ENCODE peak calls at places on chromosomes 2 and 18, in five cellular contexts. L is fibroblast of lung, S is IMR-90, O is GM10248, D is fibroblast of pulmonary artery. F is an unnamed sample.

GRCh38 chr2:117820444-117820843 is 6.0 kb downstream of the DDX18 start:
- DNase-seq in L (no peak), S (no peak), O (no peak), D (no peak), F (no peak)

GRCh38 chr18:59921384-59921891 is 21.6 kb downstream of the PMAIP1 start:
- DNase-seq in L (peak; percentile 29), S (no peak), O (no peak), D (no peak), F (no peak)

GRCh38 chr2:88737385-88737784 is 45.9 kb downstream of the RPIA start:
- DNase-seq in L (peak; percentile 78), S (peak; percentile 13), O (no peak), D (peak; percentile 95), F (peak; percentile 97)

GRCh38 chr18:77054606-77055428 is 77.8 kb downstream of the MBP start:
- DNase-seq in L (peak; percentile 80), S (peak; percentile 93), O (peak; percentile 84), D (peak; percentile 94), F (peak; percentile 88)

GRCh38 chr2:33476100-33476792 is at the start of gene RASGRP3:
- DNase-seq in L (peak; percentile 98), S (peak; percentile 97), O (peak; percentile 62), D (peak; percentile 90), F (peak; percentile 99)

GRCh38 chr2:189096769-189097447 is 82.7 kb downstream of the COL5A2 start:
- DNase-seq in L (peak; percentile 97), S (peak; percentile 95), O (no peak), D (peak; percentile 92), F (peak; percentile 61)

GRCh38 chr2:74017181-74017580 is 32.5 kb downstream of the TET3 start:
- DNase-seq in L (no peak), S (no peak), O (no peak), D (no peak), F (no peak)

GRCh38 chr2:47402805-47403691 is at the start of gene MSH2:
- DNase-seq in L (peak; percentile 90), S (peak; percentile 89), O (peak; percentile 99), D (peak; percentile 92), F (peak; percentile 96)

GRCh38 chr2:102103992-102104871 is 38.3 kb upstream of the IL1R1 start:
- DNase-seq in L (peak; percentile 91), S (peak; percentile 94), O (peak; percentile 34), D (peak; percentile 98), F (peak; percentile 79)

GRCh38 chr2:195667974-195668373 is 10.9 kb downstream of the SLC39A10 start:
- DNase-seq in L (no peak), S (no peak), O (no peak), D (no peak), F (no peak)

GRCh38 chr2:158214431-158214830 is 112.8 kb downstream of the UPP2 start:
- DNase-seq in L (peak; percentile 48), S (no peak), O (peak; percentile 29), D (peak; percentile 2), F (peak; percentile 82)

DNA sequence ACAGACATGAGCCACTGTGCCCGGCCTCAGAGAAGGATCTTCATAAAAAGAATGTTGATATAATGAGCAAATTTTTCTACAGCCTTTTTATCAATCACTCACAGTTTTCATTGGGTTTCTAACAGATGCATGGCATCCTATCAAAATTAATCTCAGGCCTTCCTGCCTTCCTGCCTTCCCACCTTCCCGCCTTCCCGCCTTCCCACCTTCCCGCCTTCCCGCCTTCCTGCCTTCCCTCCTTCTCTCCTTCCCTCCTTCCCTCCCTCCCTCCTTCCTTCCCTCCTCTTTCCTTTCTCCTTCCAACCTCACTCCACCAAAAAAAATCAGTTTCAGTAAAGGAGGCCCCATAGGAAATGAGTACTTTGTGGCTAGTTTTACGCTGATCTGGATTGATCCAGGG is 48.4 kb downstream of the CARF start:
- DNase-seq in L (no peak), S (no peak), O (no peak), D (no peak), F (no peak)
- TF ChIP-seq CTCF in L (no peak), S (no peak), O (no peak), D (no peak), F (no peak)

DNA sequence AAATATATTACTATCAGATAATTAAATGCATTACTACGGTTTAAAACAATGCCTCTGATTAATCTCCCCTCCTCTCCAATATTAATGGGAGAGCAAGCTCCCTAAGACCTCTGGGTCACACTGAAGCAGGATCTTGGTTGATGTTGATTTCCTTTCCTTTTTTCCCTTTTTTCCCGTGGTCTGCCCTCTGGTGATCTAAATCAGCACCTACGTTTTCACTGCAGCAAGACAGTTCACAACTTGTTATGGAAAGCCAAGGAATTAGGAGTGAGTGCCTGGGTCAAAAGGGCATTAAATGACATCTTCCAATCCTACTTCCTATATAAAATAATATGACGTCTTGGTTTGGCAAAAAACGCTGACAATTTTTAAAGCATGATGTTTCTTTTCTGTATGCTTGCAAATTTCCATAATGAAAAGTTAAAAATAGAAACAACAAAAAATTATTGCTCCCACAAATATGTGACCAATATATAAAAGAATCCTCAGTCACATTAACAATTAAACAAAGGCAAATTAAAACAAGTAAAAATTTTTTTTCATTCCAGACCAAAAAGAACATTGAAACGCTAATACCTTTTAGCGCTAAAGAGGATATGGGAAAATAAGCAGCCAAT is 7.9 kb upstream of the CFAP36 start:
- DNase-seq in L (peak; percentile 43), S (peak; percentile 50), O (no peak), D (peak; percentile 67), F (peak; percentile 71)
- TF ChIP-seq CTCF in L (peak; percentile 64), S (peak; percentile 58), O (peak; percentile 10), D (peak; percentile 70), F (peak; percentile 44)

GRCh38 chr2:64876137-64876647 is 113.0 kb upstream of the SLC1A4 start:
- DNase-seq in L (peak; percentile 90), S (peak; percentile 71), O (no peak), D (peak; percentile 90), F (peak; percentile 77)

GRCh38 chr2:64881037-64881492 is 108.1 kb upstream of the SLC1A4 start:
- DNase-seq in L (no peak), S (no peak), O (no peak), D (no peak), F (no peak)

GRCh38 chr2:64875368-64875767 is 113.8 kb upstream of the SLC1A4 start:
- DNase-seq in L (no peak), S (no peak), O (no peak), D (no peak), F (no peak)

GRCh38 chr2:64879745-64880144 is 109.5 kb upstream of the SLC1A4 start:
- DNase-seq in L (no peak), S (no peak), O (no peak), D (no peak), F (no peak)

DNA sequence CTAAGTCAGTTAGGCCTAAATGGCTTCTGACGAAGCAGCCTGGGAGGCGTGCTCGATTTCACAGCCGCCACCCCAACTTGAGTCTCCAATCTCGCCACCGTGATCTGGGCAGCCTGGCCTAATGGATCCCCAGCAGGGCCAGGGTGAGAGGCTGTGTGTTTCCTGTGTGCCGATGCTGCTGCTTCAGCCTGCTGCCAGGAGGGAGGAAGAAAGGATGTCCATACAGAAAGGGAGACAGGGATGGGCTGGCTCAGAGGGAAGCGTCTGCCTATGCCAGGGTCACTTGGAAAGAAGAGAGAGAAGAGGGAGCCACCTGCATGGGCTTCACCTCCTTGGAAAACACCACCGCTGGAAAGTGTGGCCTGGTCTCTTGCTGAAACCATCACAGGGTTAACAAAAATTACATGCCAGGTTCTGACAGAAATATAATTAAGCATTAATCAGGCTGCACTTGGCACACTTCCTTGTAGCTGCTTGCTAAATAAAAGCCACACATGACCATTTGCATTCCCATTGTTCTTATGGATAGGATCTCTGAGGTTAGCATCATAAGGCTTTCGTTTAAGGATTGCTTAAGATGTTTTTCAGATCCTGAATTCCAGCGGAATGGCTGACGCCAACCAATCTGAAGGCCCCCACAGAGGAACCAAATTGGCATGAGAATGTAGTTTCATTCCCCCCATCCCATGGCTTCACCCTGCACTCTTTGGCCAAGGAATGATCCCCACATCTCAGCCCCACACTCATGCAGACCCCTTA is 108.8 kb upstream of the SLC1A4 start:
- DNase-seq in L (no peak), S (no peak), O (no peak), D (no peak), F (no peak)
- TF ChIP-seq CTCF in L (no peak), S (no peak), O (no peak), D (no peak), F (no peak)

GRCh38 chr2:174181368-174181767 is 67.0 kb downstream of the OLA1 start:
- DNase-seq in L (no peak), S (no peak), O (no peak), D (no peak), F (no peak)

GRCh38 chr2:174176898-174177297 is 71.4 kb downstream of the OLA1 start:
- DNase-seq in L (peak; percentile 91), S (peak; percentile 44), O (no peak), D (no peak), F (no peak)

GRCh38 chr2:174183076-174183475 is 65.3 kb downstream of the OLA1 start:
- DNase-seq in L (no peak), S (no peak), O (no peak), D (no peak), F (no peak)

GRCh38 chr2:174180837-174181236 is 67.5 kb downstream of the OLA1 start:
- DNase-seq in L (peak; percentile 13), S (no peak), O (no peak), D (no peak), F (peak; percentile 3)

GRCh38 chr2:174180165-174180724 is 68.1 kb downstream of the OLA1 start:
- DNase-seq in L (no peak), S (no peak), O (no peak), D (no peak), F (peak; percentile 37)
- TF ChIP-seq CTCF in L (no peak), S (peak; percentile 3), O (peak; percentile 7), D (peak; percentile 18), F (no peak)

GRCh38 chr2:12052771-12053170 is 306.3 kb downstream of the LPIN1 start:
- DNase-seq in L (no peak), S (no peak), O (no peak), D (no peak), F (no peak)

GRCh38 chr2:12051831-12052230 is 305.4 kb downstream of the LPIN1 start:
- DNase-seq in L (peak; percentile 72), S (peak; percentile 87), O (no peak), D (peak; percentile 27), F (no peak)

GRCh38 chr2:12047761-12048160 is 301.3 kb downstream of the LPIN1 start:
- DNase-seq in L (no peak), S (no peak), O (no peak), D (no peak), F (no peak)

GRCh38 chr2:12048551-12048950 is 302.1 kb downstream of the LPIN1 start:
- DNase-seq in L (no peak), S (no peak), O (no peak), D (no peak), F (peak; percentile 4)

DNA sequence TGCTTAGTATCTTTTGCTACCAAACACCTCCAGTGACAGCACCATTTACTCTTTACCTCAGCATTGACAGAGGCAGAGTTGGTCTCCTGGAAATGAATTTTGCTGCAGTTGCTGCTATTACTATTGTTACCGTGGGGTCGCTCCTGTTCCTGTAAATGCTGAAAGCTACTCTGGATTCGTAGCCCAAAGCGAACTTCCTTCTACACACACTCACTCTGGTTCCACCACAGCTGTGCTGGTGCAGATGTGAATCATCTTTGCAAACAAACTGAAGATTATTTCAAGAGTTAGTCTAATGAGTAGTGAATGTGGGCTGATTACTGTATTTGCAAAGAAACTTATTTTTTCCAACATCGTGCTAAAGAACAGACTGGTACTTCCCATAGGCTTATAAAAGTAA is 303.9 kb downstream of the LPIN1 start:
- DNase-seq in L (peak; percentile 75), S (peak; percentile 94), O (no peak), D (no peak), F (no peak)
- TF ChIP-seq CTCF in L (peak; percentile 19), S (peak; percentile 46), O (no peak), D (no peak), F (no peak)

GRCh38 chr18:36828630-36829361 is at the start of the genes KIAA1328 and TPGS2:
- DNase-seq in L (peak; percentile 86), S (peak; percentile 81), O (peak; percentile 93), D (peak; percentile 89), F (peak; percentile 91)
- TF ChIP-seq CTCF in L (peak; percentile 29), S (peak; percentile 55), O (peak; percentile 41), D (peak; percentile 24), F (peak; percentile 61)

F was measured in endothelial cell of umbilical vein.